ENCODE peak calls at places on chromosomes 6 and 20, in six cellular contexts. T is iris pigment epithelial cell; E is stimulated activated CD4-positive, alpha-beta T cell treated with anti-CD3 and anti-CD28 coated beads, TNF-alpha, amount 100 ng/mL, for 1 hour; G is CMK; J is D341Med; P is hypothalamus. C is an unnamed sample.
A peak's percentile ranks its signal among the peaks of the same experiment; 100 is the strongest.

GRCh38 chr6:138594042-138594636 is 94.8 kb upstream of the NHSL1 start:
- DNase-seq in T (no peak), E (no peak), G (no peak), J (no peak), P (no peak), C (no peak)

GRCh38 chr6:144957236-144957937 is 672.3 kb downstream of the UTRN start:
- DNase-seq in T (peak; percentile 5), E (no peak), G (no peak), J (no peak), P (no peak), C (no peak)

GRCh38 chr6:54493138-54493537 is 184.9 kb downstream of the TINAG start:
- DNase-seq in T (peak; percentile 81), E (no peak), G (no peak), J (no peak), P (no peak), C (no peak)

GRCh38 chr20:39789411-39789810 is 827.3 kb downstream of the DHX35 start:
- DNase-seq in T (no peak), E (no peak), G (no peak), J (no peak), P (no peak), C (no peak)

GRCh38 chr6:135251964-135252429 is 70.9 kb downstream of the MYB start:
- DNase-seq in T (peak; percentile 62), E (no peak), G (no peak), J (no peak), P (no peak), C (no peak)

GRCh38 chr6:16912756-16913155 is 151.5 kb upstream of the ATXN1 start:
- DNase-seq in T (no peak), E (no peak), G (no peak), J (no peak), P (no peak), C (no peak)

GRCh38 chr20:20333866-20334265 is 34.0 kb upstream of the INSM1 start:
- DNase-seq in T (no peak), E (no peak), G (no peak), J (no peak), P (no peak), C (peak; percentile 29)

GRCh38 chr20:20024942-20025341 is 7.8 kb downstream of the NAA20 start:
- DNase-seq in T (peak; percentile 72), E (no peak), G (no peak), J (no peak), P (no peak), C (no peak)

GRCh38 chr20:45020236-45020886 is 54.0 kb downstream of the STK4 start:
- DNase-seq in T (peak; percentile 65), E (no peak), G (no peak), J (no peak), P (no peak), C (no peak)

GRCh38 chr6:37799263-37799644 is 20.3 kb upstream of the ZFAND3 start:
- DNase-seq in T (no peak), E (no peak), G (no peak), J (no peak), P (no peak), C (no peak)

GRCh38 chr6:19465240-19465639 is 371.9 kb upstream of the ID4 start:
- DNase-seq in T (no peak), E (no peak), G (no peak), J (no peak), P (no peak), C (no peak)

GRCh38 chr6:54706844-54707243 is 139.7 kb upstream of the FAM83B start:
- DNase-seq in T (no peak), E (no peak), G (no peak), J (no peak), P (no peak), C (no peak)

GRCh38 chr6:139990865-139991264 is 616.4 kb upstream of the CITED2 start:
- DNase-seq in T (peak; percentile 81), E (no peak), G (no peak), J (no peak), P (no peak), C (no peak)

GRCh38 chr6:169866140-169866534 is 114.7 kb downstream of the ERMARD start:
- DNase-seq in T (no peak), E (no peak), G (no peak), J (no peak), P (no peak), C (no peak)

GRCh38 chr6:10373642-10374359 is 41.1 kb downstream of the TFAP2A start:
- DNase-seq in T (peak; percentile 34), E (no peak), G (no peak), J (no peak), P (no peak), C (no peak)

GRCh38 chr6:167495506-167496391 is 170.9 kb downstream of the TTLL2 start:
- DNase-seq in T (no peak), E (no peak), G (no peak), J (no peak), P (peak; percentile 38), C (peak; percentile 56)

GRCh38 chr20:49799698-49800097 is 12.9 kb upstream of the SLC9A8 start:
- DNase-seq in T (no peak), E (no peak), G (no peak), J (no peak), P (no peak), C (no peak)

GRCh38 chr6:105545206-105545920 is 142.5 kb upstream of the PREP start:
- DNase-seq in T (peak; percentile 60), E (no peak), G (no peak), J (no peak), P (no peak), C (no peak)

GRCh38 chr20:37344506-37345338 is 1.2 kb upstream of the SRC start:
- DNase-seq in T (no peak), E (no peak), G (no peak), J (peak; percentile 40), P (no peak), C (no peak)

GRCh38 chr6:43803055-43803782 is 33.2 kb downstream of the VEGFA start:
- DNase-seq in T (peak; percentile 47), E (no peak), G (no peak), J (no peak), P (no peak), C (no peak)

GRCh38 chr6:167103041-167103816 is 19.7 kb upstream of the CCR6 start:
- DNase-seq in T (no peak), E (no peak), G (no peak), J (no peak), P (no peak), C (no peak)

GRCh38 chr20:64230461-64231145 is 24.9 kb upstream of the PCMTD2 start:
- DNase-seq in T (no peak), E (no peak), G (no peak), J (no peak), P (no peak), C (no peak)

GRCh38 chr6:96520039-96520850 is 1.4 kb upstream of the UFL1 start:
- DNase-seq in T (peak; percentile 57), E (no peak), G (no peak), J (no peak), P (no peak), C (no peak)

GRCh38 chr6:130742282-130742681 is 84.9 kb upstream of the SMLR1 start:
- DNase-seq in T (peak; percentile 33), E (no peak), G (no peak), J (no peak), P (no peak), C (no peak)

GRCh38 chr20:38673731-38674177 is 50.5 kb upstream of the SLC32A1 start:
- DNase-seq in T (peak; percentile 20), E (no peak), G (no peak), J (peak; percentile 47), P (peak; percentile 40), C (peak; percentile 31)

GRCh38 chr6:6680524-6680923 is 92.0 kb downstream of the LY86 start:
- DNase-seq in T (no peak), E (no peak), G (no peak), J (no peak), P (no peak), C (no peak)

GRCh38 chr6:14333556-14334305 is 216.2 kb downstream of the CD83 start:
- DNase-seq in T (peak; percentile 49), E (no peak), G (no peak), J (no peak), P (no peak), C (no peak)

GRCh38 chr20:45545754-45546453 is 1.3 kb downstream of the EPPIN start:
- DNase-seq in T (peak; percentile 41), E (no peak), G (no peak), J (peak; percentile 58), P (no peak), C (no peak)

GRCh38 chr6:40036186-40036585 is 101.9 kb upstream of the MOCS1 start:
- DNase-seq in T (no peak), E (no peak), G (no peak), J (no peak), P (no peak), C (no peak)

GRCh38 chr6:11650297-11650696 is 112.7 kb downstream of the TMEM170B start:
- DNase-seq in T (peak; percentile 63), E (no peak), G (no peak), J (no peak), P (no peak), C (no peak)

GRCh38 chr6:30898750-30899360 is 9.2 kb upstream of the GTF2H4 start:
- DNase-seq in T (no peak), E (no peak), G (no peak), J (peak; percentile 16), P (no peak), C (no peak)

GRCh38 chr6:37674161-37674560 is 23.5 kb downstream of the MDGA1 start:
- DNase-seq in T (no peak), E (no peak), G (no peak), J (no peak), P (peak; percentile 69), C (peak; percentile 84)

GRCh38 chr6:68506911-68507310 is 128.2 kb upstream of the ADGRB3 start:
- DNase-seq in T (no peak), E (no peak), G (no peak), J (no peak), P (no peak), C (no peak)

GRCh38 chr20:17541996-17542395 is 10.8 kb upstream of the BFSP1 start:
- DNase-seq in T (peak; percentile 93), E (no peak), G (no peak), J (no peak), P (no peak), C (no peak)

GRCh38 chr6:135851442-135852271 is at the start of gene PDE7B:
- DNase-seq in T (peak; percentile 99), E (no peak), G (no peak), J (peak; percentile 52), P (peak; percentile 53), C (peak; percentile 88)

GRCh38 chr6:160029525-160029924 is 60.6 kb downstream of the IGF2R start:
- DNase-seq in T (no peak), E (no peak), G (no peak), J (no peak), P (no peak), C (no peak)

GRCh38 chr6:104585646-104586045 is 274.1 kb downstream of the HACE1 start:
- DNase-seq in T (no peak), E (no peak), G (no peak), J (no peak), P (no peak), C (no peak)

GRCh38 chr6:9101920-9102319 is 666.6 kb upstream of the SLC35B3 start:
- DNase-seq in T (no peak), E (no peak), G (no peak), J (no peak), P (no peak), C (no peak)

GRCh38 chr20:49833483-49833882 is 20.9 kb downstream of the SLC9A8 start:
- DNase-seq in T (no peak), E (no peak), G (no peak), J (peak; percentile 92), P (no peak), C (no peak)